ENCODE peak calls at places on chromosomes 5 and 9, in seven cellular contexts. Z is OCI-LY7, O is activated B cell treated with CpG ODN at 0.5 μM for 24 hours, Y is brain microvascular endothelial cell, R is kidney tubule cell, U is Kasumi-1, P is spleen. C is an unnamed sample.
A peak's percentile ranks its signal among the peaks of the same experiment; 100 is the strongest.

GRCh38 chr9:20835364-20836286 is 151.6 kb downstream of the FOCAD start:
- DNase-seq in Z (no peak), O (no peak), Y (peak; percentile 6), R (peak; percentile 37), U (no peak), P (no peak), C (no peak)

GRCh38 chr5:34923694-34924461 is 5.5 kb upstream of the DNAJC21 start:
- DNase-seq in Z (no peak), O (no peak), Y (peak; percentile 87), R (peak; percentile 85), U (peak; percentile 72), P (no peak), C (no peak)

GRCh38 chr9:101468116-101468515 is 32.5 kb upstream of the ALDOB start:
- DNase-seq in Z (no peak), O (no peak), Y (no peak), R (no peak), U (no peak), P (no peak), C (no peak)

GRCh38 chr9:123327697-123328100 is 28.3 kb upstream of the CRB2 start:
- DNase-seq in Z (no peak), O (no peak), Y (no peak), R (no peak), U (no peak), P (no peak), C (no peak)

GRCh38 chr5:179267071-179267670 is 78.1 kb downstream of the ADAMTS2 start:
- DNase-seq in Z (no peak), O (peak; percentile 7), Y (no peak), R (no peak), U (no peak), P (peak; percentile 77), C (peak; percentile 17)

GRCh38 chr9:118595719-118596305 is 773.4 kb downstream of the BRINP1 start:
- DNase-seq in Z (peak; percentile 5), O (no peak), Y (peak; percentile 51), R (peak; percentile 83), U (no peak), P (no peak), C (peak; percentile 24)

GRCh38 chr5:79552984-79553383 is 39.0 kb upstream of the HOMER1 start:
- DNase-seq in Z (no peak), O (no peak), Y (no peak), R (no peak), U (peak; percentile 36), P (no peak), C (no peak)

GRCh38 chr5:41575110-41575779 is 64.8 kb upstream of the PLCXD3 start:
- DNase-seq in Z (no peak), O (no peak), Y (no peak), R (no peak), U (no peak), P (no peak), C (no peak)

GRCh38 chr9:98287383-98287782 is 31.9 kb upstream of the TBC1D2 start:
- DNase-seq in Z (peak; percentile 6), O (no peak), Y (no peak), R (no peak), U (no peak), P (no peak), C (no peak)

GRCh38 chr9:98356326-98356725 is 100.9 kb upstream of the TBC1D2 start:
- DNase-seq in Z (no peak), O (no peak), Y (no peak), R (no peak), U (no peak), P (no peak), C (no peak)

GRCh38 chr5:149917073-149917676 is 27.4 kb downstream of the PDE6A start:
- DNase-seq in Z (no peak), O (no peak), Y (peak; percentile 56), R (no peak), U (no peak), P (no peak), C (no peak)

GRCh38 chr9:21001581-21001980 is 29.9 kb downstream of the HACD4 start:
- DNase-seq in Z (no peak), O (no peak), Y (no peak), R (no peak), U (no peak), P (no peak), C (no peak)

GRCh38 chr9:104078596-104078995 is 15.5 kb upstream of the SMC2 start:
- DNase-seq in Z (no peak), O (no peak), Y (no peak), R (no peak), U (no peak), P (no peak), C (no peak)

GRCh38 chr9:134690946-134691694 is 49.5 kb downstream of the COL5A1 start:
- DNase-seq in Z (no peak), O (no peak), Y (peak; percentile 25), R (no peak), U (no peak), P (peak; percentile 64), C (no peak)

GRCh38 chr5:90747175-90747574 is 188.6 kb downstream of the ADGRV1 start:
- DNase-seq in Z (no peak), O (no peak), Y (peak; percentile 4), R (peak; percentile 93), U (no peak), P (no peak), C (no peak)

GRCh38 chr9:37996050-37996811 is 72.8 kb downstream of the SHB start:
- DNase-seq in Z (no peak), O (no peak), Y (no peak), R (no peak), U (no peak), P (no peak), C (no peak)

GRCh38 chr9:109310486-109310901 is 10.4 kb downstream of the EPB41L4B start:
- DNase-seq in Z (no peak), O (no peak), Y (peak; percentile 14), R (no peak), U (no peak), P (no peak), C (no peak)

GRCh38 chr9:125634040-125634717 is 72.8 kb downstream of the MAPKAP1 start:
- DNase-seq in Z (peak; percentile 33), O (no peak), Y (no peak), R (no peak), U (no peak), P (no peak), C (no peak)

GRCh38 chr9:100070071-100070470 is 28.7 kb downstream of the ERP44 start:
- DNase-seq in Z (no peak), O (no peak), Y (no peak), R (no peak), U (no peak), P (no peak), C (no peak)

GRCh38 chr9:114119242-114120191 is 20.4 kb upstream of the KIF12 start:
- DNase-seq in Z (no peak), O (no peak), Y (no peak), R (no peak), U (no peak), P (peak; percentile 4), C (no peak)

GRCh38 chr5:138843789-138844461 is 31.2 kb downstream of the LRRTM2 start:
- DNase-seq in Z (no peak), O (no peak), Y (no peak), R (no peak), U (no peak), P (no peak), C (no peak)

GRCh38 chr9:104835163-104835562 is 71.2 kb downstream of the NIPSNAP3B start:
- DNase-seq in Z (no peak), O (no peak), Y (no peak), R (no peak), U (peak; percentile 3), P (no peak), C (no peak)

GRCh38 chr9:135480071-135480941 is 724 bp downstream of the PPP1R26 start:
- DNase-seq in Z (no peak), O (peak; percentile 31), Y (peak; percentile 20), R (peak; percentile 56), U (no peak), P (peak; percentile 74), C (peak; percentile 91)

GRCh38 chr9:1722404-1722803 is 292.7 kb upstream of the SMARCA2 start:
- DNase-seq in Z (no peak), O (no peak), Y (no peak), R (peak; percentile 17), U (no peak), P (no peak), C (no peak)

GRCh38 chr5:159825551-159826051 is 90.7 kb upstream of the ADRA1B start:
- DNase-seq in Z (no peak), O (no peak), Y (no peak), R (peak; percentile 44), U (no peak), P (no peak), C (peak; percentile 91)

GRCh38 chr5:76701298-76701697 is 14.6 kb upstream of the F2R start:
- DNase-seq in Z (no peak), O (no peak), Y (peak; percentile 89), R (peak; percentile 78), U (no peak), P (no peak), C (no peak)

GRCh38 chr9:136527721-136528710 is 17.8 kb downstream of the NOTCH1 start:
- DNase-seq in Z (no peak), O (no peak), Y (no peak), R (no peak), U (peak; percentile 22), P (no peak), C (no peak)

GRCh38 chr9:79201641-79202040 is 370.1 kb upstream of the TLE4 start:
- DNase-seq in Z (no peak), O (no peak), Y (no peak), R (no peak), U (no peak), P (no peak), C (no peak)

GRCh38 chr5:15992918-15993317 is 186.7 kb downstream of the MARCHF11 start:
- DNase-seq in Z (no peak), O (no peak), Y (peak; percentile 25), R (peak; percentile 96), U (no peak), P (no peak), C (no peak)

GRCh38 chr5:151023047-151023615 is 2.7 kb downstream of the GPX3 start:
- DNase-seq in Z (no peak), O (no peak), Y (peak; percentile 35), R (peak; percentile 37), U (no peak), P (no peak), C (no peak)

GRCh38 chr5:68739752-68740151 is 354.1 kb upstream of the SLC30A5 start:
- DNase-seq in Z (no peak), O (no peak), Y (no peak), R (no peak), U (no peak), P (no peak), C (no peak)

GRCh38 chr9:100590481-100590880 is 12.6 kb downstream of the CAVIN4 start:
- DNase-seq in Z (no peak), O (no peak), Y (peak; percentile 82), R (no peak), U (no peak), P (no peak), C (no peak)

GRCh38 chr9:14813336-14814020 is 90.9 kb upstream of the CER1 start:
- DNase-seq in Z (no peak), O (no peak), Y (peak; percentile 43), R (no peak), U (no peak), P (no peak), C (no peak)

GRCh38 chr5:175847503-175847902 is 23.9 kb upstream of the CPLX2 start:
- DNase-seq in Z (no peak), O (no peak), Y (no peak), R (no peak), U (peak; percentile 45), P (no peak), C (no peak)

GRCh38 chr5:180596115-180596667 is 4.9 kb upstream of the SCGB3A1 start:
- DNase-seq in Z (no peak), O (no peak), Y (no peak), R (no peak), U (no peak), P (no peak), C (no peak)

GRCh38 chr9:19381656-19382055 is 1.6 kb upstream of the RPS6 start:
- DNase-seq in Z (no peak), O (no peak), Y (no peak), R (no peak), U (no peak), P (no peak), C (no peak)

GRCh38 chr5:119049824-119050449 is 20.9 kb upstream of the DMXL1 start:
- DNase-seq in Z (no peak), O (no peak), Y (peak; percentile 60), R (peak; percentile 62), U (no peak), P (no peak), C (no peak)

C was measured in upper lobe of left lung.